ENCODE peak calls at places on chromosomes 11 and 22, in four cellular contexts. O is A549, J is NCI-H1105, V is nephron progenitor cell. M is an unnamed sample.

GRCh38 chr11:133064152-133064877 is 468.0 kb downstream of the OPCML start:
- DNase-seq in O (no peak), J (peak; percentile 90), V (peak; percentile 89), M (no peak)

GRCh38 chr11:63212742-63213141 is 30.7 kb downstream of the SLC22A25 start:
- DNase-seq in O (peak; percentile 30), J (no peak), V (peak; percentile 29), M (peak; percentile 36)

GRCh38 chr22:50621491-50621880 is 6.5 kb downstream of the ARSA start:
- DNase-seq in O (no peak), J (no peak), V (no peak), M (no peak)

GRCh38 chr22:20022231-20023069 is 1.5 kb downstream of the TANGO2 start:
- DNase-seq in O (no peak), J (no peak), V (no peak), M (no peak)

GRCh38 chr22:37303821-37304274 is 21.5 kb downstream of the CYTH4 start:
- DNase-seq in O (peak; percentile 67), J (no peak), V (no peak), M (no peak)

GRCh38 chr11:122418032-122418431 is 237.5 kb upstream of the UBASH3B start:
- DNase-seq in O (no peak), J (no peak), V (no peak), M (no peak)

GRCh38 chr22:49286236-49286760 is 541.4 kb downstream of the BRD1 start:
- DNase-seq in O (no peak), J (no peak), V (no peak), M (no peak)

GRCh38 chr11:115644846-115645245 is 140.6 kb upstream of the CADM1 start:
- DNase-seq in O (no peak), J (no peak), V (peak; percentile 37), M (no peak)

GRCh38 chr11:2685566-2686359 is 14.0 kb downstream of the KCNQ1OT1 start:
- DNase-seq in O (no peak), J (no peak), V (no peak), M (no peak)

GRCh38 chr11:11486002-11486401 is 133.0 kb upstream of the CSNK2A3 start:
- DNase-seq in O (no peak), J (no peak), V (no peak), M (no peak)

GRCh38 chr11:61071208-61071681 is 31.0 kb upstream of the CD5 start:
- DNase-seq in O (no peak), J (no peak), V (no peak), M (no peak)

GRCh38 chr11:40129276-40129675 is 1330.2 kb downstream of the LRRC4C start:
- DNase-seq in O (peak; percentile 9), J (peak; percentile 19), V (peak; percentile 5), M (peak; percentile 18)

GRCh38 chr11:68009391-68010000 is 631 bp upstream of the ALDH3B1 start:
- DNase-seq in O (peak; percentile 76), J (no peak), V (no peak), M (peak; percentile 32)

M was measured in NCI-H1417.